ENCODE peak calls at places on chromosomes 3 and 15, in four cellular contexts. E, Q, N and L are unnamed samples.

GRCh38 chr3:54168451-54168850 is 46.1 kb downstream of the CACNA2D3 start:
- DNase-seq in E (no peak), Q (no peak), N (no peak), L (no peak)

GRCh38 chr15:93955197-93955596 is 276.2 kb upstream of the MCTP2 start:
- DNase-seq in E (no peak), Q (no peak), N (no peak), L (no peak)

GRCh38 chr3:14358426-14359211 is 43.8 kb upstream of the SLC6A6 start:
- DNase-seq in E (peak), Q (no peak), N (no peak), L (no peak)

GRCh38 chr3:117398166-117398954 is 688.8 kb downstream of the TUSC7 start:
- DNase-seq in E (no peak), Q (no peak), N (no peak), L (peak)

GRCh38 chr3:146026547-146026946 is 134.4 kb downstream of the PLOD2 start:
- DNase-seq in E (no peak), Q (no peak), N (no peak), L (no peak)

GRCh38 chr3:156764761-156765160 is 61.4 kb upstream of the LEKR1 start:
- DNase-seq in E (no peak), Q (no peak), N (no peak), L (no peak)

GRCh38 chr3:42229942-42230688 is 35.9 kb downstream of the CCK start:
- DNase-seq in E (no peak), Q (no peak), N (peak), L (no peak)

GRCh38 chr3:109336272-109336957 is 931 bp downstream of the DPPA4 start:
- DNase-seq in E (no peak), Q (no peak), N (no peak), L (no peak)

GRCh38 chr15:59206623-59207183 is at the start of gene LDHAL6B:
- DNase-seq in E (no peak), Q (no peak), N (no peak), L (no peak)

GRCh38 chr3:193830791-193831191 is 237.8 kb downstream of the OPA1 start:
- DNase-seq in E (no peak), Q (no peak), N (no peak), L (no peak)

GRCh38 chr3:4426782-4427344 is 40.2 kb downstream of the SUMF1 start:
- DNase-seq in E (no peak), Q (no peak), N (peak), L (no peak)

GRCh38 chr3:47930979-47931378 is 85.2 kb downstream of the MAP4 start:
- DNase-seq in E (no peak), Q (no peak), N (no peak), L (no peak)

GRCh38 chr15:54428596-54428995 is 450.4 kb downstream of the UNC13C start:
- DNase-seq in E (no peak), Q (no peak), N (no peak), L (no peak)

GRCh38 chr3:53845103-53845880 is 927 bp downstream of the CHDH start:
- DNase-seq in E (no peak), Q (no peak), N (peak), L (no peak)

GRCh38 chr15:48924528-48925393 is 39.0 kb downstream of the SHC4 start:
- DNase-seq in E (no peak), Q (no peak), N (no peak), L (no peak)

GRCh38 chr3:14274999-14275961 is 96.7 kb downstream of the LSM3 start:
- DNase-seq in E (no peak), Q (no peak), N (peak), L (no peak)

GRCh38 chr15:69474291-69474690 is 21.7 kb downstream of the RPLP1 start:
- DNase-seq in E (no peak), Q (peak), N (no peak), L (no peak)

GRCh38 chr15:72907733-72908132 is 124.2 kb upstream of the ADPGK start:
- DNase-seq in E (peak), Q (no peak), N (no peak), L (no peak)

GRCh38 chr15:29452881-29453731 is 183.5 kb upstream of the NSMCE3 start:
- DNase-seq in E (no peak), Q (no peak), N (no peak), L (no peak)

GRCh38 chr3:101779047-101779807 is at the start of gene NXPE3:
- DNase-seq in E (peak), Q (peak), N (peak), L (peak)

GRCh38 chr15:60652870-60653269 is 173.9 kb upstream of the ICE2 start:
- DNase-seq in E (no peak), Q (no peak), N (no peak), L (no peak)

DNA sequence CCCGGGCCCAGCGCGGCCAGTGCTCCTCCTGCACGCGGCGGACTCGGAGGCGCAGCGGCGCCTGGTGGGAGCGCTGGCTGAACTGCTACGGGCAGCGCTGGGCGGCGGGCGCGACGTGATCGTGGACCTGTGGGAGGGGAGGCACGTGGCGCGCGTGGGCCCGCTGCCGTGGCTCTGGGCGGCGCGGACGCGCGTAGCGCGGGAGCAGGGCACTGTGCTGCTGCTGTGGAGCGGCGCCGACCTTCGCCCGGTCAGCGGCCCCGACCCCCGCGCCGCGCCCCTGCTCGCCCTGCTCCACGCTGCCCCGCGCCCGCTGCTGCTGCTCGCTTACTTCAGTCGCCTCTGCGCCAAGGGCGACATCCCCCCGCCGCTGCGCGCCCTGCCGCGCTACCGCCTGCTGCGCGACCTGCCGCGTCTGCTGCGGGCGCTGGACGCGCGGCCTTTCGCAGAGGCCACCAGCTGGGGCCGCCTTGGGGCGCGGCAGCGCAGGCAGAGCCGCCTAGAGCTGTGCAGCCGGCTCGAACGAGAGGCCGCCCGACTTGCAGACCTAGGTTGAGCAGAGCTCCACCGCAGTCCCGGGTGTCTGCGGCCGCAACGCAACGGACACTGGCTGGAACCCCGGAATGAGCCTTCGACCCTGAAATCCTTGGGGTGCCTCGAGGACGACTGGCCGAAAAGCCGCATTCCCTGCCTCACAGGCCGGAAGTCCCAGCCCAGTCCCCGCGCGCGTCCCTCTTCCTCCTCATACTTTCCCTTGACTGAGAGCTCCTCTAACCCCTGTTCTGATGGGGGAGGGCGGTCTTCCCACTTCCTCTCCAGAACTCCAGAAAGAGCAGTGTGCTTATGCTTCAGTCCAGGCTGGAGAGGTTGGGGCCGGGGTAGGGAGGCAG is 1.4 kb upstream of the IL17RC start:
- DNase-seq in E (peak), Q (peak), N (no peak), L (peak)
- TF ChIP-seq CTCF in E (no peak), Q (peak), N (no peak), L (peak)

DNA sequence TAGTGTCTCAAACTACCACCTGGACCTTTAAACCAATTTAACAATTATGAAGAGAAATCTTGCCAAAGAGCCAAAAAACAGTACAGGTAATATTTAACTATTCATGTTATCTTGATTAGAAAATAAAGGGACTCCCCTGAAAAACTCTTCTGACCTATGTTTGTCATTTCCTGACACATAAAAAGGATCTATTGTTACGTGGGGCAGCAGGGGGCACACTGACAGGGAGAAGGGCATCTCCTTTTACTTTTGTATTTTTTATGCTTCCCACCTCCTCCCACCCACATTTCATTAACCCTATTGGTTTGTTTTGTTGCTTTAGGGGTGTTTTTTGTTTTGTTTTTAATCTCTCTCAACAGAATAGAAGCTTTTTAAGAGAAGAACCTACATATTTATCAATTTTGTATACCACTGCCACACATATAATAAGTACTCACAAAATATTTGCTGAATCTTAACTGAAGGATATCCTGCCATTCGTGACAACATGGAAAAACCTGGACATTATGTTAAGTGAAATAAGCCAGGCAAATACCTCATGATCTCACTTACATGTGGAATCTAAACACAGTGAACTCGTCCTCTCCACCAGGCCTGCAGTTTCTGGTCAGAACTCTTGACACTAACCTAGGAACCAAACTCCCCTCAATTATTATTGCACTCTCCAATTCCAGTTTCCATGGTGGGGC is 17.7 kb downstream of the STAG1 start:
- DNase-seq in E (no peak), Q (no peak), N (no peak), L (no peak)
- TF ChIP-seq CTCF in E (no peak), Q (no peak), N (no peak), L (no peak)

DNA sequence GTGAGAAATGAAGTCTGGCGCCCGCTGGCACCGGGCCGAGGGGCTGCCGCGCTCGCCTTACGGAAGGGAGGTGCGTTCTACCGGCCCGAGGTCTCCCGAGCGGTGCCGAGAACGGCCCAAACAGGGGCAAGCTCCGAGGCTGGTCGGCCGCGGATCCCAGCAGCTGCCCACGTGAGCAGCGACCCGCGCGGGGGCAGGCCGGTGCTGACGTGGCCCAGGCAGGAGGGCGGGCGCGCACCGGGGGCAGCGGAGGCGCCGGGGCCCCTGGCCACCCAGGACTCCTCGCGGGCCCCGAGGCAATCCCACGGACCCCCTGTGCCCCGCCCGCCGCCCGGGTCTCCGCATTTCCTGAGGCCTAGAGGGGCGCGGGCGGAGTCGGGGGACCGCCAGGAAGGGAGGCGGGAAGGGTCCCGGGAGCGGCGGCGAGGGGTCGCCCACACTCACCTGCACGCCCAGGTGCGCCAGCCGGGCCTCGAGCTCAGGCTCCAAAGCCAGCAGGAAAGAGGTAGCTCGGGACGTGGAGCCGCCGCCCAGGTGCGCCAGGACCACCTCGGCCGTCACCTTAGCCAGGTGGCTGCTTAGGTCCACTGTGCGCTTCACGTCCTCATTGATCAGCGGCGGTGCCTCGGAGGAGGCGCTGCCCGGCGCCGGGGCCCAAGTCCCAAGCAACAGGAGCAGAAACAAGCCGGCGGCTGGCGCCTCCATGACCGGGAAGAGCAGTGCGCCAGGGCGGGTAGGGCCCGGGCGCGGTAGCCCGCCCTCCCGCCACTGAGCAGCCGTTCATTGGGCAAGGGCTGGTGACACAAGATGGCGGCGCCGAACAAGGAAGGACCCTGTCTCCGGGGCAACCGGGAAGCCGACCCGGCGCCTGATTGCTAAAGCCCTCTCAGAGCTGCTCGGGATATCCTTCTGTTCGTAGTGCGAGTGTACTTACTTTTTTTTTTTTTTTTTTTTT is at the start of gene RPN1:
- DNase-seq in E (peak), Q (peak), N (peak), L (peak)
- TF ChIP-seq CTCF in E (no peak), Q (no peak), N (no peak), L (no peak)

DNA sequence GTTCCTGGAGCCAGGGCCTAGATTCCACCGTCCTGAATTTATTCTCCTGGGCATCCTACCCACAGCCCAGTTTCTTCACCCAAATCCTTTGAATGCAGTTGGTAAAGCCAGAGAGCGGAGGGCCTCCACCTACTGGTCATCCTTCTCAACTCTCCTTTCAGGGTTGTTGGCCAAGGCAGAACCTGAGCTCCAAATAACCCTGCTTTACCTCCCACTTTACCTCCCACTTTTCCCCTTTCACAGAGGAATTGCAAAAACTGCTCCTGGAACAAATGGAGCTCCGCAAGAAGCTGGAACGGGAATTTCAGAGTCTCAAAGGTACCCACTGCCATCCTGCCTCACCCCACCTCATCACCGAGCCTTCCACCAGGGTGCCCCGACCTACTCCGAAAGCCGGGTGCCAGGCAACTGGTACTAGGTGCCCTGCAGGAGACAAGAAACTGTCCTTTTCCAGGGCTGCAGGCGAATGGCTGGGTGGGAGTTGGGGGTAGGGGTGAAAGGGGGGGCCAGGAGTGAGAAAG is 6.8 kb downstream of the SKOR1 start:
- DNase-seq in E (no peak), Q (no peak), N (peak), L (no peak)
- TF ChIP-seq CTCF in E (no peak), Q (no peak), N (peak), L (peak)

GRCh38 chr15:55917881-55918296 is 75.5 kb downstream of the NEDD4 start:
- DNase-seq in E (no peak), Q (no peak), N (peak), L (no peak)
- TF ChIP-seq CTCF in E (no peak), Q (peak), N (peak), L (peak)

DNA sequence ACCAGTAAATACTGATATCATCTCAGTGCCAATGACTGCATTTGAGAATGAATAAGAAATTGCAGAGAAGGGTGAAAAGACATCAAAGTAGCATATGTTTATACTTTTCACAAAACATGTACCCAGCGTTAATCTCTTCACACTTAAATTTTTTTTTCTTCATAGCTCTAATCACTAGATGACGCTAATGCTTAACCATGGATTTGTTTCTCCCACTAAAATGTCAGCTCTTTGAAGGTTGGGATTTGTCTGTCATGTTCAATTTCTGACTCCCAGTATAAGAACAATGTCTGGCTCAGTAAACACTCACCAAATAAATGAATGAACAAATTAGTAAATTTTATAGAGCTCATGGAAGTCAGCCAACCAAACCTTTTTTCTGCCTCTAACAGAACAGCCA is 78.3 kb upstream of the LMCD1 start:
- DNase-seq in E (no peak), Q (no peak), N (no peak), L (no peak)
- TF ChIP-seq CTCF in E (no peak), Q (no peak), N (no peak), L (no peak)

GRCh38 chr3:100732435-100732834 is 23.1 kb downstream of the TFG start:
- DNase-seq in E (no peak), Q (no peak), N (no peak), L (no peak)

GRCh38 chr3:100740207-100740606 is 30.9 kb downstream of the TFG start:
- DNase-seq in E (no peak), Q (no peak), N (no peak), L (no peak)

GRCh38 chr3:100737334-100737733 is 28.0 kb downstream of the TFG start:
- DNase-seq in E (no peak), Q (no peak), N (peak), L (no peak)
- TF ChIP-seq CTCF in E (no peak), Q (no peak), N (peak), L (peak)

GRCh38 chr3:74045000-74045399 is 420.3 kb upstream of the PDZRN3 start:
- DNase-seq in E (no peak), Q (no peak), N (no peak), L (no peak)

GRCh38 chr3:74041068-74041675 is 416.4 kb upstream of the PDZRN3 start:
- DNase-seq in E (no peak), Q (no peak), N (no peak), L (no peak)
- TF ChIP-seq CTCF in E (no peak), Q (no peak), N (no peak), L (no peak)